ENCODE peak calls at places on chromosomes 4 and X, in five cellular contexts. J is AG10803; A is stimulated activated CD8-positive, alpha-beta memory T cell treated with anti-CD3 and anti-CD28 coated beads, Interleukin-7, amount 100 ng/mL, for 24 hours; S is hypothalamus; N is AG20443. E is an unnamed sample.

GRCh38 chr4:22625301-22625700 is 67.4 kb upstream of the GBA3 start:
- DNase-seq in S (no peak), A (no peak), J (no peak), N (no peak), E (no peak)

GRCh38 chr4:128812360-128812958 is 3.0 kb downstream of the JADE1 start:
- DNase-seq in N (peak; percentile 73), A (no peak), S (peak; percentile 45), J (peak; percentile 74), E (no peak)

GRCh38 chrX:68183612-68184214 is 249.6 kb downstream of the OPHN1 start:
- DNase-seq in A (no peak), N (peak; percentile 15), S (no peak), J (peak; percentile 24), E (no peak)

GRCh38 chr4:184688447-184688846 is 38.9 kb downstream of the PRIMPOL start:
- DNase-seq in S (no peak), A (peak; percentile 2), J (peak; percentile 89), N (peak; percentile 84), E (no peak)

GRCh38 chr4:1093391-1094335 is 19.7 kb downstream of the RNF212 start:
- DNase-seq in J (no peak), A (no peak), S (no peak), N (no peak), E (no peak)

GRCh38 chrX:118964252-118964651 is 10.2 kb upstream of the LONRF3 start:
- DNase-seq in A (no peak), J (no peak), N (no peak), S (no peak), E (no peak)

GRCh38 chr4:183026701-183027100 is 72.4 kb upstream of the WWC2 start:
- DNase-seq in A (no peak), S (no peak), N (no peak), J (no peak), E (no peak)

GRCh38 chrX:35622601-35623000 is 175.5 kb upstream of the MAGEB16 start:
- DNase-seq in N (no peak), A (no peak), J (no peak), S (no peak), E (no peak)

GRCh38 chr4:84503495-84504437 is 4.7 kb upstream of the NKX6-1 start:
- DNase-seq in J (peak; percentile 62), S (no peak), N (peak; percentile 79), A (no peak), E (peak; percentile 69)

GRCh38 chr4:3346146-3346545 is 53.3 kb downstream of the RGS12 start:
- DNase-seq in S (no peak), N (peak; percentile 88), A (no peak), J (peak; percentile 79), E (no peak)

GRCh38 chrX:70324326-70324725 is 34.4 kb downstream of the KIF4A start:
- DNase-seq in J (no peak), N (no peak), S (no peak), A (no peak), E (no peak)

GRCh38 chr4:13309751-13310150 is 174.4 kb downstream of the RAB28 start:
- DNase-seq in A (no peak), N (no peak), J (no peak), S (no peak), E (no peak)

GRCh38 chr4:73707918-73708577 is 32.3 kb upstream of the CXCL8 start:
- DNase-seq in S (no peak), J (peak; percentile 81), N (peak; percentile 60), A (no peak), E (no peak)

GRCh38 chr4:3684546-3684945 is 81.6 kb upstream of the ADRA2C start:
- DNase-seq in N (no peak), A (no peak), S (no peak), J (no peak), E (no peak)

GRCh38 chr4:80184053-80184790 is 13.1 kb upstream of the PRDM8 start:
- DNase-seq in A (peak; percentile 78), N (peak; percentile 96), J (peak; percentile 82), S (peak; percentile 51), E (peak; percentile 78)

GRCh38 chr4:56799824-56800756 is 21.4 kb downstream of the SPINK2 start:
- DNase-seq in S (peak; percentile 50), J (peak; percentile 78), A (peak; percentile 63), N (peak; percentile 89), E (peak; percentile 88)

GRCh38 chr4:111628437-111628836 is 516.8 kb upstream of the FAM241A start:
- DNase-seq in J (no peak), N (no peak), S (no peak), A (no peak), E (no peak)

GRCh38 chr4:5751073-5751917 is 40.3 kb downstream of the EVC start:
- DNase-seq in S (no peak), J (peak; percentile 95), A (no peak), N (no peak), E (no peak)

GRCh38 chr4:2691313-2691712 is 64.8 kb downstream of the TNIP2 start:
- DNase-seq in A (no peak), S (no peak), N (no peak), J (no peak), E (no peak)

GRCh38 chr4:155906554-155907247 is 3.2 kb downstream of the TDO2 start:
- DNase-seq in S (no peak), A (no peak), J (peak; percentile 99), N (peak; percentile 78), E (no peak)

E was measured in hippocampal formation.